ENCODE peak calls at places on chromosome 11, in four cellular contexts. B is coronary artery, M is brain microvascular endothelial cell, W is adrenal gland. U is an unnamed sample.
A peak's percentile ranks its signal among the peaks of the same experiment; 100 is the strongest.

GRCh38 chr11:20397281-20397680 is 9.8 kb downstream of the PRMT3 start:
- DNase-seq in B (no peak), M (peak; percentile 47), W (no peak), U (no peak)

GRCh38 chr11:68524213-68524612 is 63.7 kb downstream of the PPP6R3 start:
- DNase-seq in B (no peak), M (no peak), W (no peak), U (no peak)

GRCh38 chr11:46339816-46340215 is 7.4 kb upstream of the DGKZ start:
- DNase-seq in B (no peak), M (no peak), W (peak; percentile 76), U (no peak)

GRCh38 chr11:83087035-83087434 is 15.3 kb upstream of the RAB30 start:
- DNase-seq in B (no peak), M (no peak), W (no peak), U (no peak)

GRCh38 chr11:2143652-2144548 is 4.7 kb upstream of the IGF2 start:
- DNase-seq in B (no peak), M (no peak), W (no peak), U (no peak)

GRCh38 chr11:61027141-61027840 is 55.8 kb downstream of the CD6 start:
- DNase-seq in B (no peak), M (no peak), W (no peak), U (no peak)

GRCh38 chr11:62493801-62494200 is 52.8 kb downstream of the AHNAK start:
- DNase-seq in B (no peak), M (no peak), W (no peak), U (no peak)

GRCh38 chr11:101436511-101437142 is 147.2 kb downstream of the TRPC6 start:
- DNase-seq in B (no peak), M (peak; percentile 45), W (peak; percentile 66), U (no peak)

GRCh38 chr11:70669871-70670683 is 271.7 kb downstream of the CTTN start:
- DNase-seq in B (no peak), M (no peak), W (peak; percentile 56), U (no peak)

GRCh38 chr11:131659931-131660330 is 289.5 kb downstream of the NTM start:
- DNase-seq in B (no peak), M (no peak), W (peak; percentile 42), U (no peak)

GRCh38 chr11:725624-726202 is 19.7 kb downstream of the EPS8L2 start:
- DNase-seq in B (no peak), M (no peak), W (no peak), U (no peak)
- H3K4me3 ChIP-seq in B (peak overlapping the region; percentile 59), M (no peak overlapping the region), W (no peak overlapping the region), U (no peak overlapping the region)

DNA sequence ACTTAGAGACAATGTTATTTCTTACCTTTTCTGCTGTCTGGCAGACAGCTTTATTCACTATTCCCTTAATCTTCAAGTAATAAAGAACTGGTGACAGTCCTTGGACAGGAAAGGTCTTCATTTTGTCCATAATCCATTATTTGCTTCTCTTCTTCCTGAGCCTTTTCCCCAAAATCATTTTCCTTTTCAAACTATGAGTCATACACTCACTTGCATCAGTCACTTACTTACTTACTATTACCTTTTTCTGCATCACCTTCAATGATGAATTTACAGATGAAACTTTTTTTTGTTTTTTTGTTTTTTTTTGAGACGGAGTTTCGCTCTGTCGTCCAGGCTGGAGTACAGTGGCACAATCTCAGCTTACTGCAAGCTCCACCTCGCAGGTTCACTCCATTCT is 9.5 kb downstream of the METTL15 start:
- DNase-seq in B (no peak), M (no peak), W (no peak), U (no peak)
- TF ChIP-seq CTCF in B (no peak), M (no peak), W (no peak), U (no peak)

GRCh38 chr11:86041975-86042378 is 26.9 kb downstream of the PICALM start:
- DNase-seq in B (no peak), M (peak; percentile 91), W (peak; percentile 85), U (peak; percentile 85)
- H3K4me3 ChIP-seq in B (peak overlapping the region; percentile 54), M (no peak overlapping the region), W (no peak overlapping the region), U (no peak overlapping the region)

DNA sequence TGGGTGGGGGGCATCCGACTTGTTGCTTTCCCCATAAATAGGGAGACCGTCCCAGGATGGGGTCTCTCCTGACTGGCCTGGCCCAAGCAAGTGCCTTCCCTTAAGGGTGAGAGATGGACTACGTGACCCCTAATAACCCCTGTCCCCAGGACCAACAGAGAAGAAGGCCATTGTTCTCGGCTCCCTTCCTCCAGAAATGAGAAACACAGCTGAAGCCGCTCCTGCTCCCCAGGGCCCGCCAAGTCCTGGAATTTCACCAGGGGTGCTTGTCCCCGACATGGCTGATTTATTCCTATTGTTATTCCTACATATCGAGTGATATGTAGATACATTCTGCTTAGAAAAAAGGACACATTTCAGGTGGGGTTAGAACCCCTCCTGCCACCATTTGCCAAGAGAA is 100.8 kb downstream of the TP53I11 start:
- DNase-seq in B (no peak), M (no peak), W (no peak), U (no peak)
- TF ChIP-seq CTCF in B (no peak), M (no peak), W (no peak), U (no peak)

DNA sequence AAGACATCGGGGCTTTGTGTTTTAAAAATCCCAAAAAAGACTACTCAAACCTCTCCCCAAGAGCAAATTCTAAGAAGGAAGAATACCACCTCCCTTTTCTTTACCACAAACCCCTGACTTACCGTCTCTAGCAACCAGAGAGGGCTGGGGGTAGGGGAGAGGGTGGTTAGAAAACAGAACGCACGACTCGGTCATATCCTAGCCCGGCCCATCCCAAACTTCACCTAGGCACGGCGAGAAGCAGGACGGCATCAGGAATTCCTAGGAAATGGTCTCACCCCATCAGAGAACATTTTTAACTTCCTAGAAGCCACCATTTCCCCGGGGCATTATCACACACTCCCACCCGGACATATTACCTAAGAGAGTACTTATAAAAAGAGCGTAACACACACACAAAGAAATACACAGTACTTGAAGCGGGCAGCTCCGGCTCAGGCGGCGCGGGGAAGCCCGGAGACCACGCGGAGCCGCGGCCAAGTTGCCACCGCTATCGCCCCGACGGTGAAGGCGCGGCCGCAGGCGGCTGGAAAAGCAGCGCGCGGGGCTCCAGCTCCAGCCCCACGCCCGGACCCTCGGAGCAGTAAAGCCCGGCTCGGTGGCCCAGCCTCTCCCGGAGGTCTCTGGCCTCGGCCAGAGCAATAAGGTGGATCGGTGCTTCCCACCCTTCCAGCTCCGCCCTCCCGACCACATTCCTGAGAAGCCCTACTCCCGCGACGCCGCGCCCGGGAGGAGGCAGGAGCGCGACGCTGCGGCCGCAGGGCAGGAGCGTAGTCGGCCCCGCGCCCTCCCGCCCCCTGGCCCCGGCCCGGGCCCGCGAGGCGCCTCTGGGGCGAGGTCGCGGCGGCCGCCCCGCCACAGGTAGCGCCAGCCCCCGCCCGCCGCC is 897 bp downstream of the RRAS2 start:
- DNase-seq in B (peak; percentile 79), M (peak; percentile 49), W (peak; percentile 61), U (no peak)
- H3K4me3 ChIP-seq in B (peak overlapping the region; percentile 93), M (peak overlapping the region; percentile 76), W (peak overlapping the region; percentile 36), U (peak overlapping the region; percentile 88)

DNA sequence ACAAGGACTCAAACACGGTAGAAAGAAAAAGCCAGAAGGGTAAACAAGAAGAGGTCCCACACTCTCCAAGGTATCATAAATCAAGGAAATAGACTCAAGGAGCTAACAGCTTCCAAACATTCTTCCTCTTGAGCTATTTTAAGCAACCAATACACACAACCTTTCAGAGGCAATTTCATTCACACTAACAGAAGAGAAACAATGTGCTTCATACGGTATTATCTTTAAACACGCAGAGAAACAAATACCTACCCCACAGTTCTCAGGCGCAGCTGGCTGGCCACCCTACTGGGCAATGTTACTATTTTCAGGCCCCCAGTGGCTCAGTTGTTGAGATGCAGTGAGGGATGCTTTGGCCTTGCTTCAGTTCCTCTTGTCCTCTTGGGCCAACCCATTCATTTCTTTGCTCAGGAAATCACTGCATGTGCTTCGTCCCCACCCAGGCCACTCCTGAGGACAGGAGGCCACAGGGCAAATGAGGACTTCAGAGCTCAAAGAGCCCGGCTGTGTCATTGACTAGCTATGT is 15.7 kb downstream of the ABTB2 start:
- DNase-seq in B (no peak), M (no peak), W (no peak), U (no peak)
- TF ChIP-seq CTCF in B (no peak), M (no peak), W (no peak), U (no peak)

GRCh38 chr11:71998061-71998460 is 648 bp upstream of the IL18BP start:
- DNase-seq in B (no peak), M (no peak), W (no peak), U (no peak)

GRCh38 chr11:71997594-71997993 is 1.1 kb upstream of the IL18BP start:
- DNase-seq in B (no peak), M (no peak), W (no peak), U (no peak)

GRCh38 chr11:71999813-72000590 is 1.3 kb downstream of the IL18BP start:
- DNase-seq in B (no peak), M (no peak), W (peak; percentile 94), U (no peak)

GRCh38 chr11:71999360-71999759 is 651 bp downstream of the IL18BP start:
- DNase-seq in B (no peak), M (no peak), W (no peak), U (no peak)

GRCh38 chr11:71998649-71999310 is at the start of gene IL18BP:
- DNase-seq in B (no peak), M (no peak), W (no peak), U (no peak)
- H3K4me3 ChIP-seq in B (peak within 1 kb of the TSS; percentile 52), M (no peak within 1 kb of the TSS), W (no peak within 1 kb of the TSS), U (no peak within 1 kb of the TSS)

GRCh38 chr11:128448487-128448886 is 138.9 kb downstream of the ETS1 start:
- DNase-seq in B (no peak), M (peak; percentile 77), W (no peak), U (no peak)
- TF ChIP-seq CTCF in B (no peak), M (peak; percentile 24), W (no peak), U (no peak)

U was measured in lower leg skin.